ENCODE peak calls at places on chromosomes 6 and 20, in seven cellular contexts. O is HFFc6; M is stimulated activated CD4-positive, alpha-beta T cell treated with anti-CD3 and anti-CD28 coated beads, Interleukin-4, amount 100 ng/mL, for 4 hours; S is NCI-H2171 treated with DMSO at 0.1 percent for 48 hours; R is PC-3; X is AG10803; I is iPS-NIHi11. V is an unnamed sample.

GRCh38 chr6:39077882-39078594 is 29.5 kb downstream of the GLP1R start:
- DNase-seq in O (no peak), M (no peak), S (no peak), R (no peak), X (no peak), I (no peak), V (no peak)

GRCh38 chr6:114249522-114249921 is 93.3 kb downstream of the HS3ST5 start:
- DNase-seq in O (no peak), M (no peak), S (peak), R (no peak), X (no peak), I (no peak), V (no peak)

GRCh38 chr20:37907330-37907676 is 4.4 kb downstream of the VSTM2L start:
- DNase-seq in O (no peak), M (no peak), S (no peak), R (no peak), X (no peak), I (no peak), V (no peak)

GRCh38 chr6:5099537-5099936 is 14.4 kb downstream of the PPP1R3G start:
- DNase-seq in O (no peak), M (no peak), S (no peak), R (peak), X (no peak), I (no peak), V (no peak)

GRCh38 chr20:11754451-11754850 is 163.2 kb upstream of the BTBD3 start:
- DNase-seq in O (no peak), M (no peak), S (no peak), R (no peak), X (no peak), I (no peak), V (peak)

GRCh38 chr6:43806041-43806757 is 36.2 kb downstream of the VEGFA start:
- DNase-seq in O (peak), M (no peak), S (no peak), R (peak), X (no peak), I (no peak), V (no peak)

GRCh38 chr6:152635949-152636674 is 1.1 kb downstream of the SYNE1 start:
- DNase-seq in O (no peak), M (no peak), S (no peak), R (no peak), X (peak), I (peak), V (peak)

GRCh38 chr6:147201885-147202515 is 2.2 kb upstream of the STXBP5 start:
- DNase-seq in O (peak), M (no peak), S (peak), R (no peak), X (peak), I (peak), V (no peak)

GRCh38 chr20:18094191-18094590 is 36.5 kb upstream of the OVOL2 start:
- DNase-seq in O (no peak), M (no peak), S (no peak), R (no peak), X (no peak), I (no peak), V (no peak)

GRCh38 chr6:44494011-44494501 is 106.5 kb downstream of the CDC5L start:
- DNase-seq in O (peak), M (no peak), S (no peak), R (peak), X (peak), I (no peak), V (no peak)

GRCh38 chr20:35887393-35888064 is 66.8 kb downstream of the SCAND1 start:
- DNase-seq in O (no peak), M (no peak), S (no peak), R (no peak), X (no peak), I (no peak), V (no peak)

GRCh38 chr20:17419459-17419858 is 111.7 kb downstream of the BFSP1 start:
- DNase-seq in O (no peak), M (no peak), S (peak), R (no peak), X (no peak), I (no peak), V (no peak)

GRCh38 chr6:85166106-85166505 is 283.8 kb upstream of the NT5E start:
- DNase-seq in O (no peak), M (no peak), S (no peak), R (no peak), X (no peak), I (no peak), V (no peak)

GRCh38 chr6:6884193-6884627 is 223.6 kb upstream of the RREB1 start:
- DNase-seq in O (peak), M (no peak), S (no peak), R (no peak), X (peak), I (no peak), V (no peak)

GRCh38 chr6:90978046-90978445 is 391.2 kb upstream of the MAP3K7 start:
- DNase-seq in O (no peak), M (no peak), S (no peak), R (no peak), X (no peak), I (no peak), V (no peak)

GRCh38 chr6:53517021-53517420 is 27.9 kb downstream of the GCLC start:
- DNase-seq in O (peak), M (no peak), S (no peak), R (peak), X (peak), I (no peak), V (no peak)

GRCh38 chr6:2714359-2714895 is 36.3 kb downstream of the MYLK4 start:
- DNase-seq in O (peak), M (no peak), S (no peak), R (peak), X (peak), I (no peak), V (no peak)

GRCh38 chr6:110596354-110596753 is 119.9 kb upstream of the SLC22A16 start:
- DNase-seq in O (no peak), M (no peak), S (no peak), R (no peak), X (no peak), I (no peak), V (no peak)

GRCh38 chr6:110221738-110222137 is 41.5 kb downstream of the CDC40 start:
- DNase-seq in O (no peak), M (no peak), S (no peak), R (no peak), X (peak), I (no peak), V (no peak)

GRCh38 chr6:43929511-43929910 is 159.5 kb downstream of the VEGFA start:
- DNase-seq in O (no peak), M (no peak), S (peak), R (no peak), X (no peak), I (no peak), V (no peak)

GRCh38 chr6:37357288-37357687 is 3.5 kb downstream of the RNF8 start:
- DNase-seq in O (no peak), M (no peak), S (no peak), R (no peak), X (no peak), I (no peak), V (no peak)

GRCh38 chr6:36326351-36326995 is 10.2 kb downstream of the BNIP5 start:
- DNase-seq in O (no peak), M (no peak), S (peak), R (no peak), X (no peak), I (no peak), V (no peak)

V was measured in cerebellar cortex.